ENCODE peak calls at places on chromosomes 16 and 17, in seven cellular contexts. F, V, W, D, E, C and K are unnamed samples. For H3K9me3, the result is how much of the 10 kb centered on the place peaks cover.

GRCh38 chr16:67277294-67277998 is 1.9 kb upstream of the PLEKHG4 start:
- DNase-seq in V (peak), C (no peak), W (no peak), D (no peak), E (no peak), F (no peak), K (peak)

GRCh38 chr17:67022451-67022810 is 21.9 kb upstream of the CACNG1 start:
- DNase-seq in F (no peak), C (no peak), D (no peak), V (no peak), E (no peak), W (no peak), K (no peak)

GRCh38 chr16:55433030-55433429 is 46.0 kb upstream of the MMP2 start:
- DNase-seq in E (no peak), W (no peak), V (no peak), C (no peak), D (no peak), F (no peak), K (no peak)

GRCh38 chr17:57586099-57586702 is 158.9 kb downstream of the CCDC182 start:
- DNase-seq in F (no peak), D (no peak), W (no peak), V (no peak), C (peak), E (no peak), K (no peak)

GRCh38 chr16:73233423-73233762 is 185.5 kb upstream of the ZFHX3 start:
- DNase-seq in D (no peak), C (no peak), E (no peak), F (no peak), W (no peak), V (no peak), K (no peak)

GRCh38 chr17:59754547-59754946 is 47.1 kb downstream of the VMP1 start:
- DNase-seq in W (no peak), V (no peak), C (no peak), D (no peak), F (no peak), E (no peak), K (peak)

GRCh38 chr17:13727441-13728171 is 125.9 kb upstream of the HS3ST3A1 start:
- DNase-seq in W (no peak), C (no peak), V (no peak), F (no peak), D (no peak), E (no peak), K (peak)

GRCh38 chr16:50198802-50199410 is 45.8 kb downstream of the TENT4B start:
- DNase-seq in V (no peak), W (no peak), C (no peak), E (no peak), D (no peak), F (no peak), K (no peak)

GRCh38 chr17:27804113-27804512 is 3.8 kb upstream of the NOS2 start:
- DNase-seq in F (no peak), C (no peak), D (peak), W (no peak), E (no peak), V (no peak), K (no peak)

GRCh38 chr16:17312100-17312732 is 158.5 kb downstream of the XYLT1 start:
- DNase-seq in D (no peak), W (no peak), E (no peak), F (no peak), C (no peak), V (peak), K (no peak)

GRCh38 chr17:47279062-47279801 is 25.6 kb downstream of the ITGB3 start:
- DNase-seq in C (no peak), V (peak), E (peak), D (no peak), W (peak), F (peak), K (peak)

GRCh38 chr16:77807-78443 is at the start of gene MPG:
- DNase-seq in D (peak), V (peak), C (peak), E (peak), F (peak), W (peak), K (no peak)

GRCh38 chr17:16328997-16329396 is 24.3 kb downstream of the CENPV start:
- DNase-seq in E (no peak), W (no peak), C (no peak), F (no peak), D (peak), V (peak), K (no peak)

GRCh38 chr17:27384261-27384701 is 72.0 kb upstream of the KSR1 start:
- DNase-seq in E (no peak), V (no peak), D (no peak), W (peak), C (no peak), F (peak), K (peak)

GRCh38 chr16:56608876-56609462 is 585 bp downstream of the MT2A start:
- DNase-seq in E (no peak), V (peak), D (peak), W (no peak), F (no peak), C (no peak), K (no peak)

GRCh38 chr17:57902800-57903759 is 52.1 kb downstream of the CUEDC1 start:
- DNase-seq in C (no peak), F (peak), D (no peak), V (peak), E (peak), W (peak), K (no peak)

GRCh38 chr16:51153275-51153991 is 2.4 kb upstream of the SALL1 start:
- DNase-seq in W (no peak), F (no peak), C (no peak), E (no peak), V (no peak), D (peak), K (no peak)

GRCh38 chr17:83192161-83192788 is 112.9 kb downstream of the METRNL start:
- DNase-seq in C (no peak), V (no peak), F (peak), W (peak), D (no peak), E (peak), K (no peak)

GRCh38 chr17:14356043-14356637 is 55.3 kb downstream of the HS3ST3B1 start:
- DNase-seq in F (no peak), V (no peak), E (no peak), W (no peak), D (no peak), C (no peak), K (no peak)

GRCh38 chr16:8519179-8519578 is 71.1 kb downstream of the TMEM114 start:
- DNase-seq in V (peak), E (no peak), W (no peak), C (no peak), D (no peak), F (no peak), K (no peak)

GRCh38 chr17:8674344-8675305 is 44.1 kb upstream of the MYH10 start:
- DNase-seq in W (peak), E (peak), V (peak), F (peak), D (no peak), C (no peak), K (no peak)

GRCh38 chr17:74442670-74443515 is 11.0 kb downstream of the GPRC5C start:
- DNase-seq in V (peak), W (peak), D (peak), F (peak), C (peak), E (peak), K (no peak)

GRCh38 chr17:77892469-77893143 is 65.9 kb upstream of the TNRC6C start:
- DNase-seq in V (no peak), E (peak), D (peak), F (no peak), C (peak), W (no peak), K (no peak)

GRCh38 chr17:58304735-58305486 is 23.7 kb downstream of the TSPOAP1 start:
- DNase-seq in E (no peak), D (no peak), W (no peak), F (peak), V (no peak), C (no peak), K (no peak)

GRCh38 chr17:17063546-17064122 is 21.4 kb downstream of the MPRIP start:
- DNase-seq in W (peak), D (no peak), F (peak), V (no peak), E (peak), C (no peak), K (no peak)

GRCh38 chr17:82930924-82931695 is 91.3 kb upstream of the ZNF750 start:
- DNase-seq in C (peak), W (peak), V (no peak), F (peak), D (no peak), E (peak), K (no peak)

GRCh38 chr17:31216053-31216751 is 80.8 kb downstream of the OMG start:
- DNase-seq in D (peak), F (no peak), E (no peak), W (no peak), C (no peak), V (no peak), K (peak)

GRCh38 chr17:29096094-29096493 is 53.2 kb downstream of the PIPOX start:
- DNase-seq in W (no peak), E (no peak), D (no peak), V (no peak), C (no peak), F (no peak), K (no peak)

GRCh38 chr17:34644941-34645550 is 65.7 kb downstream of the TMEM132E start:
- DNase-seq in F (no peak), E (peak), D (no peak), W (no peak), C (peak), V (no peak), K (no peak)

GRCh38 chr16:51408357-51408756 is 257.3 kb upstream of the SALL1 start:
- DNase-seq in E (no peak), W (no peak), D (no peak), F (no peak), V (no peak), C (no peak), K (no peak)

GRCh38 chr16:73065617-73066313 is 17.8 kb upstream of the ZFHX3 start:
- DNase-seq in D (peak), C (no peak), E (peak), W (peak), F (no peak), V (peak), K (no peak)

GRCh38 chr17:489758-490329 is 137.2 kb upstream of the RPH3AL start:
- DNase-seq in V (peak), W (no peak), F (peak), E (peak), D (peak), C (peak), K (no peak)

GRCh38 chr17:21036361-21036881 is 6.4 kb downstream of the USP22 start:
- DNase-seq in E (no peak), F (no peak), D (no peak), W (no peak), C (no peak), V (no peak), K (no peak)

GRCh38 chr16:53220585-53220984 is 165.8 kb downstream of the CHD9 start:
- DNase-seq in F (no peak), W (no peak), C (peak), E (no peak), D (peak), V (peak), K (no peak)

GRCh38 chr17:41301916-41302901 is at the start of gene KRTAP29-1:
- DNase-seq in W (peak), F (peak), E (no peak), D (no peak), V (no peak), C (no peak), K (no peak)

DNA sequence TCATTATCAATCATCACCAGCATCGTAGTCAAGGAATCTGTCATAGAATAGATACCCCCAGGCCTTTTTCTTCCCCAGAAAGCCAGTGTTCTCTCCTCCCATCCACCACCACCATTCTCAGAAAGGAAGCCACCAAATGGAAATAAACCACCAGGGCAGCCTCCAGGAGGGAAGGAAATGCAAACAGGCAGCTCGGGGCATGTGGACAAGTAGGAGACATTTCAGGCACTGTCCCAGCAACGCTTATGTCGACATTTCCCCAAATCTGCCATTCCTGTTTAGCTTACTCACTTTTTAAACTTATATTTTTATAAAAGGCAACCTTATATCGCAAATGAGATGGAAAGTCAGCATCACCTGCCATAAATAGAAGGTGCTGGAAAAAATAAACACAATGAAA is 15.8 kb downstream of the EMP2 start:
- DNase-seq in V (no peak), W (no peak), C (no peak), D (no peak), E (no peak), F (no peak), K (no peak)
- TF ChIP-seq CTCF in V (no peak), W (no peak), C (no peak), D (no peak), E (no peak), F (no peak), K (no peak)

GRCh38 chr17:7222093-7222971 is 2.6 kb downstream of the ACADVL start:
- DNase-seq in E (no peak), D (no peak), F (no peak), W (no peak), V (no peak), C (no peak), K (no peak)

GRCh38 chr17:7221281-7222092 is 1.7 kb downstream of the ACADVL start:
- DNase-seq in F (peak), C (no peak), E (no peak), V (no peak), W (no peak), D (no peak), K (no peak)

GRCh38 chr17:7219434-7219811 is 213 bp downstream of the DLG4 start:
- DNase-seq in D (no peak), F (no peak), C (no peak), E (no peak), W (no peak), V (no peak), K (no peak)

GRCh38 chr17:7219812-7220592 is at the start of the genes ACADVL and DLG4:
- DNase-seq in W (peak), F (peak), V (peak), C (peak), D (peak), E (peak), K (peak)

DNA sequence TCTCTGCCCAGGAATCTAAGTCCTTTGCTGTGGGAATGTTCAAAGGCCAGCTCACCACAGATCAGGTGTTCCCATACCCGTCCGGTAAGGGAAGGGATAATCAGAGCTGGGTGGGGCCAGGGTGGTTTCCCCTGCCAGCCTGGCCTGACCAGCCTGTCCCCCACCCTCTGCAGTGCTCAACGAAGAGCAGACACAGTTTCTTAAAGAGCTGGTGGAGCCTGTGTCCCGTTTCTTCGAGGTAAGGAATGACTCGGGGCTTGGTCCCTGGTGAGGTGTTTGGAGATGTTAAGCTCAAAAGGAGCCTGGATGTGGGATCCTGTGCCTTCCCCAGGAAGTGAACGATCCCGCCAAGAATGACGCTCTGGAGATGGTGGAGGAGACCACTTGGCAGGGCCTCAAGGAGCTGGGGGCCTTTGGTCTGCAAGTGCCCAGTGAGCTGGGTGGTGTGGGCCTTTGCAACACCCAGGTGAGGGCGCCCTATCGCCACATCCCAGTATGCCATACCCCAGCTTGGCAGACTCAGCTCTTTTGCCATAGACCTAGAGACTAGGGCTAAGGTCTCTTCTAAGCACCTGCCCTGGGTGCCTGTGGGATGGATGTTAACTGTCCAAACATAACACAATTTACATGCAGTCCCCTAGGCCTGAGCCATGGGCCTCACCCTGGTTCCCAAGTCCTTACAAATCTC is 999 bp downstream of the ACADVL start:
- DNase-seq in F (peak), D (peak), C (peak), W (no peak), E (peak), V (peak), K (no peak)
- H3K9me3 ChIP-seq in F (under half), D (under half), C (under half), W (under half), E (under half), V (under half), K (under half)

GRCh38 chr17:5291683-5292082 is 9.6 kb downstream of the RABEP1 start:
- DNase-seq in D (no peak), F (no peak), W (no peak), V (no peak), E (no peak), C (no peak), K (no peak)

GRCh38 chr17:5299383-5299782 is 17.3 kb downstream of the RABEP1 start:
- DNase-seq in W (no peak), D (no peak), C (no peak), V (no peak), F (no peak), E (no peak), K (no peak)

DNA sequence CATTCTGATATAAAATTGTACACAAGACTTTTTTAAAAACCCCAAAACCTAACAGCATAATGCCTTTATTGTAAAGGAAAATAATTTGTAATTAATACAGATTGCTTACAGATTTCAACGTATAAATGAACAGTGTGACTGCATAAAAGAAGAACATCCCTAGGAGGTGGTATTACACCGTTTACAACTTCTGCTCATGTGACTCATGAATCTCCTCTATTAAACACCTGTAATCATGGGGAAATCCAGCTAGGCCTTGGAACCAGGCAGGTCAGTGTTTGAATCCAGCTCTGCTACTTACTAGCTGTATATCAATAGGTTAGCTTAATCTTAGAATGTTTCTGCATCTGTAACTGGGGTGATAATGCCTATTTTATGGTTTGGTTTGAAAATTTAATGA is 15.2 kb downstream of the RABEP1 start:
- DNase-seq in W (no peak), C (no peak), E (no peak), V (no peak), F (no peak), D (no peak), K (no peak)
- TF ChIP-seq CTCF in W (no peak), C (no peak), E (no peak), V (no peak), F (no peak), D (no peak), K (no peak)

GRCh38 chr16:35533683-35534082 is 2074.3 kb downstream of the TP53TG3F start:
- DNase-seq in F (no peak), E (no peak), C (no peak), W (no peak), D (no peak), V (no peak), K (no peak)
- H3K9me3 ChIP-seq in F (under half), E (under half), C (under half), W (under half), D (under half), V (under half), K (under half)

GRCh38 chr17:39745335-39746144 is 7.8 kb downstream of the GRB7 start:
- DNase-seq in C (no peak), F (no peak), D (no peak), V (no peak), E (peak), W (no peak), K (no peak)

GRCh38 chr17:39746145-39746461 is 8.4 kb downstream of the GRB7 start:
- DNase-seq in V (no peak), F (no peak), D (no peak), C (no peak), E (peak), W (no peak), K (no peak)

GRCh38 chr17:39742856-39743436 is 5.2 kb downstream of the GRB7 start:
- DNase-seq in V (no peak), W (no peak), F (no peak), C (no peak), E (no peak), D (no peak), K (no peak)

GRCh38 chr17:39744075-39744835 is 6.5 kb downstream of the GRB7 start:
- DNase-seq in D (no peak), V (no peak), C (no peak), E (peak), W (no peak), F (no peak), K (no peak)

GRCh38 chr17:39744836-39745215 is 7.1 kb downstream of the GRB7 start:
- DNase-seq in W (no peak), D (no peak), F (no peak), E (peak), V (no peak), C (no peak), K (no peak)
- TF ChIP-seq CTCF in W (no peak), D (no peak), F (no peak), E (no peak), V (no peak), C (no peak), K (no peak)

GRCh38 chr16:71448274-71448866 is 6.5 kb upstream of the TLE7 start:
- DNase-seq in C (no peak), D (no peak), V (no peak), E (no peak), F (no peak), W (no peak), K (no peak)
- H3K9me3 ChIP-seq in C (under half), D (under half), V (half or more), E (half or more), F (under half), W (half or more), K (half or more)

DNA sequence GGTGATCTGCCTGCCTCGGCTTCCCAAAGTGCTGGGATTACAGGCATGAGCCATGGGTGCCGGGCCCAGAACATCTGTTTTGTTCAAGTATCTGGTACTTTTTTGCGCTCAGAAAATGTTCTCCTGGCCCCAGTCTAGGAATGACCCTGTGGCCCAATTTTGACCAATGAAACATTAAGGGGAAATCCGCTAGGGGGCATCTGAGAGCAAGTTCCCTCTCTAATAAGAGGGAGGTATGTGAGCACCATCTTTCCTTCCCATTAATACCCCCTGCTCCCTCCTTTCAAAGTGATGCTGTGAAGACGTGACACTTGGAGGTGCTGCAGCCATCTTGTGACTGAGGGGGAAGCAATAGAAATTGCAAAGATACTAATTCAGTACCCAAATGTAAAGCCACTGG is 16.5 kb upstream of the CLEC3A start:
- DNase-seq in W (no peak), C (peak), V (no peak), E (no peak), D (peak), F (no peak), K (no peak)
- TF ChIP-seq CTCF in W (peak), C (peak), V (no peak), E (no peak), D (peak), F (no peak), K (peak)

GRCh38 chr17:5181509-5182305 is 10.0 kb downstream of the ZNF594 start:
- DNase-seq in D (no peak), C (no peak), W (no peak), F (no peak), V (no peak), E (no peak), K (no peak)
- H3K9me3 ChIP-seq in D (half or more), C (under half), W (half or more), F (under half), V (half or more), E (half or more), K (half or more)